ENCODE peak calls at places on chromosomes 11 and 22, in five cellular contexts. Q is nephron progenitor cell, U is HFFc6, W is Peyer's patch, N is fibroblast of lung. X is an unnamed sample.

GRCh38 chr22:48894064-48894671 is 933.5 kb downstream of the BRD1 start:
- DNase-seq in N (no peak), U (no peak), Q (no peak), W (peak), X (no peak)

GRCh38 chr11:112087212-112087611 is 539 bp downstream of the SDHD start:
- DNase-seq in N (no peak), W (no peak), U (no peak), Q (peak), X (no peak)

GRCh38 chr11:36564376-36565032 is 3.3 kb upstream of the RAG1 start:
- DNase-seq in U (peak), W (peak), Q (peak), N (peak), X (peak)

GRCh38 chr11:79160786-79161403 is 279.9 kb downstream of the TENM4 start:
- DNase-seq in Q (peak), W (no peak), N (peak), U (no peak), X (no peak)

GRCh38 chr22:37904572-37905533 is 1.2 kb upstream of the MICALL1 start:
- DNase-seq in Q (peak), U (peak), W (no peak), N (peak), X (no peak)

GRCh38 chr11:80146231-80146630 is 705.4 kb upstream of the TENM4 start:
- DNase-seq in W (no peak), U (no peak), Q (no peak), N (no peak), X (no peak)

GRCh38 chr22:31148953-31149627 is 8.8 kb upstream of the PLA2G3 start:
- DNase-seq in N (peak), W (peak), U (peak), Q (peak), X (peak)

GRCh38 chr22:29071261-29072045 is 1.4 kb upstream of the KREMEN1 start:
- DNase-seq in Q (peak), N (peak), U (no peak), W (no peak), X (peak)

GRCh38 chr22:36010913-36011312 is 17.7 kb downstream of the RBFOX2 start:
- DNase-seq in Q (no peak), N (peak), W (no peak), U (peak), X (no peak)

GRCh38 chr11:123158609-123159008 is 36.4 kb downstream of the CLMP start:
- DNase-seq in W (no peak), Q (no peak), N (no peak), U (no peak), X (no peak)

GRCh38 chr11:87299041-87299481 is 261.3 kb downstream of the TMEM135 start:
- DNase-seq in N (no peak), W (no peak), Q (no peak), U (no peak), X (no peak)

GRCh38 chr11:2674681-2675131 is 25.1 kb downstream of the KCNQ1OT1 start:
- DNase-seq in U (no peak), N (no peak), W (peak), Q (no peak), X (no peak)

GRCh38 chr22:41021039-41021654 is 70.0 kb downstream of the RBX1 start:
- DNase-seq in Q (peak), N (no peak), W (peak), U (no peak), X (no peak)

GRCh38 chr11:130642994-130643393 is 194.5 kb downstream of the ADAMTS15 start:
- DNase-seq in Q (no peak), U (no peak), N (no peak), W (no peak), X (no peak)

GRCh38 chr11:128724891-128725611 is 31.2 kb downstream of the FLI1 start:
- DNase-seq in N (no peak), U (no peak), Q (no peak), W (peak), X (no peak)

GRCh38 chr11:70736461-70736860 is 338.1 kb downstream of the CTTN start:
- DNase-seq in Q (no peak), U (no peak), N (no peak), W (no peak), X (no peak)

GRCh38 chr11:128804481-128804880 is 62.6 kb downstream of the KCNJ1 start:
- DNase-seq in W (no peak), U (peak), N (no peak), Q (no peak), X (no peak)

GRCh38 chr22:29269230-29269604 is 1.1 kb downstream of the EWSR1 start:
- DNase-seq in U (no peak), W (peak), N (no peak), Q (no peak), X (no peak)

GRCh38 chr11:86765146-86765663 is 35.1 kb upstream of the PRSS23 start:
- DNase-seq in N (no peak), W (no peak), Q (no peak), U (no peak), X (no peak)

GRCh38 chr11:128231845-128232410 is 355.4 kb downstream of the ETS1 start:
- DNase-seq in U (no peak), N (no peak), Q (no peak), W (no peak), X (no peak)

GRCh38 chr22:27850000-27850465 is 48.5 kb upstream of the MN1 start:
- DNase-seq in W (no peak), N (no peak), Q (no peak), U (no peak), X (no peak)

GRCh38 chr11:65496304-65497140 is 2.3 kb upstream of the MALAT1 start:
- DNase-seq in U (peak), Q (peak), N (peak), W (no peak), X (no peak)

GRCh38 chr11:107561688-107562087 is 3.8 kb downstream of the ALKBH8 start:
- DNase-seq in U (peak), W (no peak), Q (no peak), N (no peak), X (no peak)

GRCh38 chr11:96337541-96338530 is 5.2 kb downstream of the MAML2 start:
- DNase-seq in U (no peak), W (peak), Q (no peak), N (peak), X (no peak)

GRCh38 chr22:50691521-50691920 is 18.9 kb downstream of the SHANK3 start:
- DNase-seq in Q (peak), U (peak), N (peak), W (peak), X (no peak)

GRCh38 chr11:128467041-128467440 is 120.3 kb downstream of the ETS1 start:
- DNase-seq in N (no peak), Q (no peak), W (no peak), U (no peak), X (no peak)

GRCh38 chr22:27419473-27419872 is 382.1 kb downstream of the MN1 start:
- DNase-seq in W (no peak), N (no peak), Q (no peak), U (no peak), X (no peak)

GRCh38 chr11:86523738-86524602 is 148.4 kb downstream of the ME3 start:
- DNase-seq in N (peak), U (peak), W (no peak), Q (no peak), X (no peak)

GRCh38 chr11:119144825-119145476 is 3.9 kb upstream of the ABCG4 start:
- DNase-seq in W (peak), N (peak), Q (peak), U (peak), X (peak)
- TF ChIP-seq CTCF in W (peak), N (peak), Q (peak), U (peak), X (peak)

GRCh38 chr22:39802682-39803081 is 90.9 kb downstream of the ENTHD1 start:
- DNase-seq in Q (no peak), W (no peak), U (no peak), N (no peak), X (no peak)

GRCh38 chr22:39805117-39805516 is 88.4 kb downstream of the ENTHD1 start:
- DNase-seq in U (no peak), N (no peak), Q (no peak), W (no peak), X (no peak)

GRCh38 chr22:39809772-39810557 is 83.6 kb downstream of the ENTHD1 start:
- DNase-seq in N (no peak), U (no peak), W (no peak), Q (no peak), X (no peak)

DNA sequence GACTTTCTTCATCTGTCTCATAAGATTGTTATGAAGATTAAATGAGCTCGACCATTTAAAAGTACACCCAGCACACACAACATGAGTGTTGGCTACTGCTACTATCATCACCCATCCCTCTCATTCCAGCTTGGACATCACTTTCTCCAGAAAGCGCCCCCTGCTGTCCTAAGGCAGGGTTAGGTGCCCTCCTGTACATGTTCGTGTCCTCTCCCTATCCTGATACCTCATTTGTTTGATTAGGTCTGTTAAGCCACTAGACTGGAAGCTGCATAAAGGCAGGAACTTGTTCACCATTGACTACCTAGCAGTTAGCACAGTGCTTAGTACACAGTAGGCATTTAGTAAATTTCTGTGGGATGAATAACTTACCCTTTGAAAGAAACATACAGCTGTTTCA is 85.5 kb downstream of the ENTHD1 start:
- DNase-seq in W (no peak), U (peak), Q (peak), N (peak), X (no peak)
- TF ChIP-seq CTCF in W (peak), U (peak), Q (peak), N (peak), X (peak)

GRCh38 chr22:32564170-32565001 is 89.8 kb downstream of the FBXO7 start:
- DNase-seq in Q (no peak), U (peak), N (peak), W (no peak), X (no peak)
- TF ChIP-seq CTCF in Q (no peak), U (no peak), N (no peak), W (no peak), X (no peak)

GRCh38 chr11:69588270-69588669 is 52.7 kb upstream of the CCND1 start:
- DNase-seq in W (no peak), U (peak), N (peak), Q (no peak), X (no peak)
- TF ChIP-seq CTCF in W (peak), U (peak), N (peak), Q (no peak), X (no peak)

GRCh38 chr11:125886997-125887372 is 483 bp upstream of the HYLS1 start:
- DNase-seq in N (no peak), U (no peak), W (peak), Q (no peak), X (no peak)
- TF ChIP-seq CTCF in N (no peak), U (no peak), W (no peak), Q (no peak), X (no peak)

GRCh38 chr11:32418836-32419235 is 16.5 kb downstream of the WT1 start:
- DNase-seq in W (no peak), Q (no peak), U (no peak), N (no peak), X (no peak)

GRCh38 chr11:32422545-32422944 is 12.8 kb downstream of the WT1 start:
- DNase-seq in W (no peak), U (no peak), Q (no peak), N (no peak), X (no peak)

GRCh38 chr11:32420139-32420538 is 15.2 kb downstream of the WT1 start:
- DNase-seq in W (no peak), U (no peak), N (no peak), Q (no peak), X (no peak)

GRCh38 chr11:32420937-32421532 is 14.3 kb downstream of the WT1 start:
- DNase-seq in Q (no peak), U (no peak), N (no peak), W (no peak), X (no peak)

GRCh38 chr11:32421992-32422391 is 13.3 kb downstream of the WT1 start:
- DNase-seq in N (no peak), Q (no peak), W (no peak), U (no peak), X (no peak)
- TF ChIP-seq CTCF in N (no peak), Q (no peak), W (no peak), U (no peak), X (no peak)